ENCODE peak calls at places on chromosomes 16 and 17, in nine cellular contexts. F is PC-3, T is thoracic aorta, X is cardiac muscle cell, S is heart left ventricle, G is small intestine, A is astrocyte, H is lower lobe of right lung, L is GM23248. B is an unnamed sample.

GRCh38 chr17:69227536-69227935 is 1.1 kb downstream of the ABCA10 start:
- DNase-seq in F (no peak), T (no peak), X (no peak), S (no peak), G (no peak), A (no peak), H (no peak), L (no peak), B (no peak)

GRCh38 chr16:24609740-24610420 is 70.5 kb downstream of the RBBP6 start:
- DNase-seq in F (no peak), T (peak), X (peak), S (peak), G (peak), A (peak), H (peak), L (peak), B (peak)

GRCh38 chr16:13113786-13114185 is 212.4 kb downstream of the SHISA9 start:
- DNase-seq in F (no peak), T (no peak), X (no peak), S (no peak), G (no peak), A (no peak), H (no peak), L (no peak), B (no peak)

GRCh38 chr16:57507414-57508083 is 21.3 kb upstream of the DOK4 start:
- DNase-seq in F (no peak), T (no peak), X (no peak), S (no peak), G (no peak), A (no peak), H (no peak), L (no peak), B (no peak)

GRCh38 chr17:63665527-63666214 is 34.3 kb downstream of the LIMD2 start:
- DNase-seq in F (no peak), T (no peak), X (peak), S (no peak), G (no peak), A (no peak), H (no peak), L (no peak), B (no peak)

GRCh38 chr16:58127033-58127556 is 2.1 kb downstream of the CFAP20 start:
- DNase-seq in F (peak), T (no peak), X (peak), S (no peak), G (peak), A (peak), H (no peak), L (peak), B (no peak)

GRCh38 chr17:82918508-82918907 is 78.7 kb upstream of the ZNF750 start:
- DNase-seq in F (no peak), T (no peak), X (no peak), S (no peak), G (no peak), A (no peak), H (no peak), L (no peak), B (no peak)

GRCh38 chr17:35460354-35460851 is 11.8 kb upstream of the SLFN13 start:
- DNase-seq in F (peak), T (no peak), X (no peak), S (peak), G (peak), A (no peak), H (peak), L (no peak), B (no peak)

GRCh38 chr16:11224096-11224893 is 31.7 kb downstream of the SOCS1 start:
- DNase-seq in F (no peak), T (peak), X (no peak), S (peak), G (peak), A (no peak), H (peak), L (no peak), B (peak)

GRCh38 chr16:15919331-15919730 is 30.1 kb upstream of the ABCC1 start:
- DNase-seq in F (peak), T (no peak), X (no peak), S (no peak), G (no peak), A (no peak), H (no peak), L (peak), B (no peak)

GRCh38 chr16:89358030-89359005 is 132.0 kb downstream of the ANKRD11 start:
- DNase-seq in F (no peak), T (no peak), X (no peak), S (no peak), G (peak), A (no peak), H (no peak), L (no peak), B (no peak)

GRCh38 chr16:977896-978295 is 3.7 kb upstream of the SOX8 start:
- DNase-seq in F (no peak), T (no peak), X (no peak), S (no peak), G (no peak), A (no peak), H (no peak), L (no peak), B (no peak)

GRCh38 chr17:40339068-40339699 is 25.4 kb downstream of the GJD3 start:
- DNase-seq in F (no peak), T (no peak), X (no peak), S (no peak), G (no peak), A (no peak), H (no peak), L (no peak), B (no peak)

GRCh38 chr17:14793237-14793636 is 471.9 kb downstream of the PMP22 start:
- DNase-seq in F (no peak), T (no peak), X (peak), S (no peak), G (no peak), A (no peak), H (no peak), L (peak), B (no peak)

GRCh38 chr16:71348262-71349085 is 10.0 kb upstream of the CALB2 start:
- DNase-seq in F (no peak), T (no peak), X (no peak), S (no peak), G (no peak), A (no peak), H (no peak), L (no peak), B (no peak)

GRCh38 chr16:81703177-81704155 is 75.6 kb upstream of the PLCG2 start:
- DNase-seq in F (peak), T (no peak), X (peak), S (no peak), G (peak), A (peak), H (peak), L (peak), B (no peak)

GRCh38 chr17:45341389-45342158 is 24.8 kb upstream of the MAP3K14 start:
- DNase-seq in F (peak), T (no peak), X (peak), S (peak), G (no peak), A (peak), H (peak), L (peak), B (peak)

GRCh38 chr16:4410335-4411075 is 5.9 kb downstream of the CORO7 start:
- DNase-seq in F (peak), T (no peak), X (peak), S (no peak), G (no peak), A (peak), H (peak), L (peak), B (peak)

GRCh38 chr16:8905795-8906591 is 23.8 kb downstream of the LITAFD start:
- DNase-seq in F (no peak), T (no peak), X (no peak), S (no peak), G (no peak), A (no peak), H (no peak), L (no peak), B (no peak)

GRCh38 chr17:76241776-76242175 is 1.5 kb upstream of the RNF157 start:
- DNase-seq in F (no peak), T (no peak), X (no peak), S (no peak), G (no peak), A (no peak), H (no peak), L (no peak), B (peak)

GRCh38 chr17:5035356-5035755 is at the start of gene SLC52A1:
- DNase-seq in F (no peak), T (no peak), X (no peak), S (no peak), G (peak), A (no peak), H (no peak), L (peak), B (no peak)

GRCh38 chr17:46944931-46945330 is 22.0 kb downstream of the GOSR2 start:
- DNase-seq in F (peak), T (no peak), X (no peak), S (no peak), G (no peak), A (no peak), H (no peak), L (peak), B (no peak)

GRCh38 chr16:51500306-51500705 is 349.2 kb upstream of the SALL1 start:
- DNase-seq in F (no peak), T (no peak), X (no peak), S (no peak), G (no peak), A (peak), H (no peak), L (peak), B (no peak)

GRCh38 chr17:75316253-75316652 is 27.0 kb upstream of the SLC25A19 start:
- DNase-seq in F (no peak), T (no peak), X (no peak), S (no peak), G (no peak), A (no peak), H (no peak), L (no peak), B (no peak)

GRCh38 chr16:27174007-27174406 is 29.3 kb upstream of the KDM8 start:
- DNase-seq in F (peak), T (no peak), X (no peak), S (no peak), G (peak), A (no peak), H (no peak), L (no peak), B (no peak)

GRCh38 chr17:39513915-39514314 is 52.6 kb downstream of the CDK12 start:
- DNase-seq in F (no peak), T (no peak), X (no peak), S (no peak), G (no peak), A (no peak), H (no peak), L (no peak), B (no peak)

GRCh38 chr17:62147284-62147683 is 82.2 kb upstream of the MED13 start:
- DNase-seq in F (no peak), T (no peak), X (no peak), S (no peak), G (no peak), A (no peak), H (no peak), L (no peak), B (no peak)
- H3K27ac ChIP-seq in F (no peak), T (no peak), X (no peak), S (no peak), G (no peak), A (no peak), H (no peak), L (no peak), B (no peak)

GRCh38 chr16:84369938-84370627 is 1.7 kb downstream of the ATP2C2 start:
- DNase-seq in F (peak), T (no peak), X (no peak), S (no peak), G (peak), A (no peak), H (no peak), L (no peak), B (no peak)

GRCh38 chr16:84367297-84367680 is 1.0 kb upstream of the ATP2C2 start:
- DNase-seq in F (no peak), T (no peak), X (no peak), S (no peak), G (peak), A (no peak), H (peak), L (no peak), B (no peak)

GRCh38 chr16:84369105-84369504 is 767 bp downstream of the ATP2C2 start:
- DNase-seq in F (no peak), T (no peak), X (no peak), S (no peak), G (no peak), A (no peak), H (no peak), L (no peak), B (no peak)

GRCh38 chr16:84367750-84368320 is 503 bp upstream of the ATP2C2 start:
- DNase-seq in F (no peak), T (no peak), X (no peak), S (no peak), G (peak), A (no peak), H (peak), L (no peak), B (no peak)

DNA sequence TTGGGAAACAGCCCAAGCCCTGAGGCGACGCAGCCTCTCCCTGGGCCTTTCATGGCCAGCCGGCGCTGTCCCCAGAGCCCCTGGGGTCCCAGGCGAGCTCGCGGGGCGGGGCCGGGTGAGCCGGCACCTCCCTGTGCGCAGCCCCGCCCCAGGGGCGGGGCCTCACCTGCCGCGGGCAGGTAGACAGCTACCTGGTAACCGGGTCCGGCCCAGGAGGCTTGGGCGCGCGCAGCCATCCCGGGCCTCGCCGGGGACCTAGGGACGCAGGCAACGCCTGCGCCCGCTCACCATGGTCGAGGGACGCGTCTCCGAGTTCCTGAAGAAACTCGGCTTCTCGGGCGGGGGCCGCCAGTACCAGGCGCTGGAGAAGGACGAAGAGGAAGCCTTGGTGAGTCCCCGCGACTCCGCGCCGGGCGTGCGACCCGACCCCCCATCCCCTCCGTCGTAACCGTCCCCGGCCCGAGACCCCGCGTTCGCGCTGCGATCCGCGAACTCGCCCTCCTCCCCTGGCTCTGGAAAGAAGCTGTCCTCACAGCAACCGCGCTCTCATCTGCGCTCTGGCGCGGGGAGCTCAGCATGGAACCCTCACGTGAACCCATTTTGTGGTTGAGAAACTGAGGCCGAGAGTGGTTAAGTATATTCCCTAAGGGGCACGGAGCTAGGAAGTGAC is at the start of gene ATP2C2:
- DNase-seq in F (peak), T (no peak), X (no peak), S (no peak), G (peak), A (no peak), H (peak), L (no peak), B (no peak)
- H3K27ac ChIP-seq in F (peak), T (no peak), X (no peak), S (no peak), G (peak), A (no peak), H (peak), L (no peak), B (no peak)

GRCh38 chr17:78142113-78142861 is 3.9 kb upstream of the C17orf99 start:
- DNase-seq in F (peak), T (no peak), X (no peak), S (no peak), G (peak), A (peak), H (peak), L (peak), B (no peak)
- H3K27ac ChIP-seq in F (peak), T (no peak), X (no peak), S (no peak), G (peak), A (no peak), H (no peak), L (no peak), B (no peak)

DNA sequence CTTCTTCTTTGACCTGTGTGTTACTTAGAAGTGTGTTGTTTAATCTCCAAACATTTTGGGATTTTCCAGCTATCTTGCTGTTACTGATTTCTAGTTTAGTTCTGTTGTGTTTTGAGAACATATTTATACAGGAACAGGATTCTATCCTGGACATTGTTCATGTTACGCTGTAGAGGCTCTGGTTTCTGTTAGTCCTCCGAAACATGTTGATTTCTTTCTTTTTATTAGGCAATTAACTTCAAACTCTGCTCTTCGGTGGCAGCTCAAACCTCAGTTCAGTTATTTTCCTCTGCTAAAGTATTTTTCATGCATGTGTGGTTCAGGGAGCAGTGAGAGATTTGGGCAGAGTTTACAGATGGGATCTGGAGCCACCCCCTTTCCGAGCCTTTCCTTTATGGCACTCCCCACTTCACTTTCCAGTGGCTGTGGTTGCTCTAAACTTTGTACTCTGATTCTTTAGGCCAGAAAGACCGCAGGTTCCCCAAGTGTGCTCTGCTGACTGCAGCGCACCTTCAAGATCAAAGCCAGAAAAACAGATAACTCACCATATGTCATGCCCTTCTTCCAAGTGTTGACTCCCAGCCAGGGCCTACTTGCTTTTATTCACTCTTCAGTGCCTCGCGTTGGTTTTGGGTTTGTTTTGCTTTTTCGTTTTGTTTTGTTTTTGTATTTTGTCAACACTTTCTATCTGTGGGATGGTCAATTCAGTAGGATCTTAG is 77.6 kb upstream of the KSR1 start:
- DNase-seq in F (no peak), T (no peak), X (no peak), S (no peak), G (peak), A (peak), H (no peak), L (no peak), B (no peak)
- H3K27ac ChIP-seq in F (no peak), T (no peak), X (no peak), S (no peak), G (no peak), A (no peak), H (no peak), L (no peak), B (no peak)

B was measured in tibial artery.